ENCODE peak calls at places on chromosomes 13 and 19, in seven cellular contexts. B, U, V, A, R, X and T are unnamed samples.

GRCh38 chr19:531009-531752 is 379 bp upstream of the CDC34 start:
- DNase-seq in B (peak), U (peak), V (peak), A (peak), R (peak), X (peak), T (peak)

GRCh38 chr19:5665781-5666513 is 14.4 kb downstream of the MICOS13 start:
- DNase-seq in B (no peak), U (no peak), V (no peak), A (no peak), R (no peak), X (no peak), T (peak)

GRCh38 chr19:17424743-17425365 is 5.0 kb downstream of the MVB12A start:
- DNase-seq in B (peak), U (peak), V (no peak), A (no peak), R (peak), X (no peak), T (no peak)

GRCh38 chr13:102708991-102709390 is 14.1 kb upstream of the METTL21C start:
- DNase-seq in B (no peak), U (no peak), V (no peak), A (no peak), R (no peak), X (no peak), T (no peak)

GRCh38 chr19:13782537-13782936 is 8.3 kb downstream of the C19orf53 start:
- DNase-seq in B (no peak), U (no peak), V (no peak), A (no peak), R (no peak), X (no peak), T (no peak)

GRCh38 chr13:110856941-110857835 is 57.7 kb downstream of the ANKRD10 start:
- DNase-seq in B (no peak), U (no peak), V (no peak), A (no peak), R (no peak), X (no peak), T (no peak)

GRCh38 chr19:5865772-5866171 is 4.6 kb downstream of the FUT5 start:
- DNase-seq in B (no peak), U (no peak), V (no peak), A (no peak), R (no peak), X (no peak), T (no peak)

GRCh38 chr13:97715763-97716162 is 237.7 kb upstream of the IPO5 start:
- DNase-seq in B (no peak), U (no peak), V (no peak), A (no peak), R (no peak), X (no peak), T (no peak)

GRCh38 chr19:51136891-51137551 is 5.1 kb upstream of the SIGLEC7 start:
- DNase-seq in B (no peak), U (no peak), V (peak), A (no peak), R (no peak), X (no peak), T (peak)

GRCh38 chr19:7505682-7506384 is 10.1 kb upstream of the ZNF358 start:
- DNase-seq in B (no peak), U (peak), V (no peak), A (peak), R (peak), X (no peak), T (no peak)

GRCh38 chr13:99800951-99801350 is 170.6 kb downstream of the ZIC5 start:
- DNase-seq in B (no peak), U (no peak), V (no peak), A (no peak), R (no peak), X (no peak), T (no peak)

GRCh38 chr13:77013853-77014542 is 13.0 kb downstream of the FBXL3 start:
- DNase-seq in B (no peak), U (no peak), V (no peak), A (no peak), R (no peak), X (no peak), T (no peak)

GRCh38 chr13:77014906-77015685 is 11.9 kb downstream of the FBXL3 start:
- DNase-seq in B (no peak), U (no peak), V (no peak), A (no peak), R (no peak), X (no peak), T (no peak)

GRCh38 chr13:77019756-77020155 is 7.2 kb downstream of the FBXL3 start:
- DNase-seq in B (no peak), U (no peak), V (no peak), A (no peak), R (no peak), X (no peak), T (no peak)

GRCh38 chr13:77016241-77016812 is 10.6 kb downstream of the FBXL3 start:
- DNase-seq in B (no peak), U (no peak), V (no peak), A (no peak), R (no peak), X (no peak), T (no peak)

GRCh38 chr13:77016888-77017623 is 9.9 kb downstream of the FBXL3 start:
- DNase-seq in B (no peak), U (no peak), V (no peak), A (no peak), R (no peak), X (no peak), T (no peak)
- TF ChIP-seq CTCF in B (no peak), U (no peak), V (no peak), A (no peak), R (no peak), X (no peak), T (peak)

GRCh38 chr13:42039457-42039945 is 8.9 kb upstream of the DGKH start:
- DNase-seq in B (no peak), U (peak), V (no peak), A (peak), R (no peak), X (no peak), T (no peak)

GRCh38 chr13:42041017-42041683 is 7.3 kb upstream of the DGKH start:
- DNase-seq in B (peak), U (peak), V (peak), A (peak), R (peak), X (peak), T (no peak)

GRCh38 chr13:42040730-42041016 is 7.8 kb upstream of the DGKH start:
- DNase-seq in B (no peak), U (no peak), V (no peak), A (no peak), R (no peak), X (no peak), T (no peak)

GRCh38 chr13:42038661-42039456 is 9.6 kb upstream of the DGKH start:
- DNase-seq in B (no peak), U (no peak), V (no peak), A (no peak), R (no peak), X (no peak), T (no peak)

DNA sequence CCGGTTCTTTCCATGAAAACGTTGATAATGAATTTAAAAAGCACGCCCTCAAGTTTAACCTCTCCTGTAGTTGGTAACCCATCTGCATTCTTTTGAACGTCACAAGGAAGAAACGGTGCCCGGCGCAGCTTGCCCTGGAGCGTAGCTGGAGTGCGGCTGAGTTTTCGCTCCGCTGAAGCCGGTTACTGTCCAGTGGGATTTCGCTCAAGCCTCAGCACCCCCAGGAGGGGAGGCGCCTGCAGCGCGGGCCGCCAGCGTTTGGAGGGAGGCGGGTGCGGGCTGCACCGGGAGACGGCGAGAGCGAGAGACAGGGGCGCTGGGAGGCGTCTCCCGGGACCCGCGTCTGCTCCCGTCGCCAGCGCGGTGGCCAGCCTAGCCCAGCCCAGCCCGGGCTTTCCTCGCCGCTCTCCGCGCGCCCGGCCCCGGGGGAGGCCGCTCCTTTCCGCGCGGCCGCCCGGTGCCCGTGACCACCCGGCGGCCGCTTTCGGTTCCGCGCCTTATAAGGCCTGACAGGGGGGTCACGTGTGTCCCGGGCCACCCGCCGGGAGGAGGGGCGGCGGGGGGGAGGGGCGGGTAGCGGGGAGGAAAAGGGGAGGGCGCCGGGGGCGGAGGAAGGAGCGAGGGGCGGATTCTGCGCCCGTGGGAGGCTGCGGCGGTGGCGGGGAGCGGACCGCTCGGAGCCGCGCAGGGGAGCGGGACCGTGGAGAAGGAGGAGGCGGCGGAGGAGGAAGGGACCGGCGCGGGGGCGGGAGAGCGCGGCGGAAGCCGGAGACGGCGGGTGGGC is 8.3 kb upstream of the DGKH start:
- DNase-seq in B (peak), U (peak), V (peak), A (peak), R (peak), X (peak), T (no peak)
- TF ChIP-seq CTCF in B (no peak), U (no peak), V (no peak), A (no peak), R (no peak), X (no peak), T (no peak)

DNA sequence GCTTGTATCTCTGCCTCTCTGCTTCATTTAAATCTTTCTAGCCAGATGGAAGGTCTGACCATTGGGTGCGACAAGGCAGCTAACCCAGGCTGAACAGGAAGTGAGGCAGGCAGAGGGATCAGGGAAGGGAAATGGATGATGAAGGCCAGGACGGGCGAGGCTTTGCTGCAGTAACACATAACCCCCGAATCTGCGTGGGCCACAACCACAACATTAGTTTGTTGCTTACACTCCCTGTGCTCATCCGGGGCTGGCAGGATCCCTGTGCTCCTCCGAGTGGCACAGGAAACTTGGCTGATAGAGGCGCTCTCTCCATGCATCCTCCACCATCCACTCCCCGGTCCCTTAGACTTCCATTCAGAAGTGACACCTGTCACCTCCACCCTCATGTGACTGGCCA is 1.1 kb upstream of the FLT3LG start:
- DNase-seq in B (no peak), U (no peak), V (no peak), A (no peak), R (no peak), X (no peak), T (no peak)
- TF ChIP-seq CTCF in B (no peak), U (no peak), V (no peak), A (no peak), R (no peak), X (no peak), T (no peak)

DNA sequence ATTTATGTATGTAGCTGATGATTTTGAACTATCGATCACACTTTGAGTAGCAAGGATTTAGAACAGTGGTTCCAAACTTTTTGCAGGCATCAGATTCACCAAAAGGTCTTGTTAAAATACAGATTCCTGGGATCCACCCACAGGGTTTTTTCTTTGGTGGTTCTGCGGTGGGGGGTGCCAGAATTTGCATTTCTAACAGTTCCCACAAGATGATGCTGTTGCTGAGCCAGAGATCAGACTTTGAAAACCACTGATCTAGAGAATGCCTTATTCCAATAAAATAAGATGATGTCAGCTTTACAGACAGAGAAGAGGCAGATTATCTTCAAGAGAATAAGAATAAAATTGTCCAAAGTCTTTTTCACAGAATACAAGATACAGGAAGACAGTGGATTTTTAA is 80.9 kb upstream of the SHISA2 start:
- DNase-seq in B (peak), U (peak), V (no peak), A (no peak), R (no peak), X (no peak), T (no peak)
- TF ChIP-seq CTCF in B (peak), U (peak), V (no peak), A (no peak), R (peak), X (no peak), T (peak)

GRCh38 chr13:33761744-33762143 is 56.2 kb upstream of the RFC3 start:
- DNase-seq in B (no peak), U (peak), V (no peak), A (no peak), R (peak), X (no peak), T (no peak)
- TF ChIP-seq CTCF in B (no peak), U (no peak), V (no peak), A (no peak), R (no peak), X (no peak), T (peak)